ENCODE peak calls at places on chromosomes 4 and X, in six cellular contexts. C is NCI-H1694; G is endodermal cell; J is AG08395; P is activated T-helper 1 cell treated with anti-CD3 and anti-CD28 coated beads, Interleukin-2, amount 50 U/mL, for 16 hours; T is C1 segment of cervical spinal cord. I is an unnamed sample.

GRCh38 chr4:140090215-140090731 is 63.7 kb downstream of the MAML3 start:
- DNase-seq in C (no peak), G (no peak), J (peak), P (no peak), T (no peak), I (no peak)

GRCh38 chrX:151151668-151152267 is 24.6 kb upstream of the GPR50 start:
- DNase-seq in C (peak), G (peak), J (peak), P (no peak), T (no peak), I (peak)

GRCh38 chr4:41796545-41797210 is 48.2 kb upstream of the PHOX2B start:
- DNase-seq in C (no peak), G (peak), J (no peak), P (no peak), T (no peak), I (no peak)

GRCh38 chr4:5575941-5576340 is 132.4 kb downstream of the EVC2 start:
- DNase-seq in C (no peak), G (no peak), J (no peak), P (no peak), T (no peak), I (no peak)

GRCh38 chrX:63913719-63914118 is 128.7 kb upstream of the ARHGEF9 start:
- DNase-seq in C (no peak), G (no peak), J (no peak), P (no peak), T (no peak), I (no peak)

GRCh38 chr4:52959545-52959944 is 97.4 kb downstream of the RASL11B start:
- DNase-seq in C (no peak), G (no peak), J (peak), P (no peak), T (no peak), I (no peak)

GRCh38 chrX:11367609-11368430 is 74.6 kb downstream of the AMELX start:
- DNase-seq in C (no peak), G (no peak), J (no peak), P (no peak), T (no peak), I (no peak)

GRCh38 chr4:1939664-1940509 is 68.7 kb downstream of the NSD2 start:
- DNase-seq in C (no peak), G (no peak), J (peak), P (no peak), T (no peak), I (no peak)

GRCh38 chr4:101067383-101067782 is 279.9 kb downstream of the PPP3CA start:
- DNase-seq in C (no peak), G (no peak), J (no peak), P (no peak), T (no peak), I (no peak)

GRCh38 chr4:96227515-96227914 is 387.6 kb downstream of the PDHA2 start:
- DNase-seq in C (no peak), G (no peak), J (no peak), P (no peak), T (no peak), I (no peak)

GRCh38 chr4:38820329-38821061 is 15.9 kb upstream of the TLR1 start:
- DNase-seq in C (no peak), G (no peak), J (no peak), P (no peak), T (no peak), I (no peak)

GRCh38 chr4:169151671-169152070 is 119.1 kb downstream of the SH3RF1 start:
- DNase-seq in C (no peak), G (no peak), J (no peak), P (no peak), T (no peak), I (no peak)

GRCh38 chrX:43655151-43655676 is 885 bp upstream of the MAOA start:
- DNase-seq in C (no peak), G (peak), J (peak), P (no peak), T (no peak), I (no peak)

GRCh38 chr4:173697840-173698239 is 167.8 kb upstream of the HAND2 start:
- DNase-seq in C (no peak), G (no peak), J (no peak), P (no peak), T (no peak), I (no peak)

GRCh38 chrX:133448512-133449076 is 33.3 kb upstream of the GPC4 start:
- DNase-seq in C (no peak), G (peak), J (no peak), P (no peak), T (no peak), I (no peak)

GRCh38 chrX:40151211-40152172 is 53.7 kb upstream of the BCOR start:
- DNase-seq in C (no peak), G (peak), J (no peak), P (no peak), T (no peak), I (no peak)

GRCh38 chr4:25172964-25173917 is 13.0 kb upstream of the SEPSECS start:
- DNase-seq in C (no peak), G (no peak), J (peak), P (no peak), T (no peak), I (no peak)

GRCh38 chrX:47518105-47518504 is 35.1 kb upstream of the ZNF41 start:
- DNase-seq in C (no peak), G (no peak), J (no peak), P (no peak), T (no peak), I (no peak)